ENCODE peak calls at places on chromosomes 1 and 21, in nine cellular contexts. A is mesendoderm; T is activated CD4-positive, CD25-positive, alpha-beta regulatory T cell; C is astrocyte of the spinal cord; G is dorsolateral prefrontal cortex; X is stimulated activated CD4-positive, alpha-beta T cell treated with anti-CD3 and anti-CD28 coated beads, TNF-alpha, amount 100 ng/mL, for 24 hours; K is colonic mucosa; P is activated naive CD4-positive, alpha-beta T cell; L is MM.1S. V is an unnamed sample.

GRCh38 chr1:95117207-95118018 is at the start of gene TLCD4:
- DNase-seq in G (peak; percentile 15), T (peak; percentile 9), X (no peak), K (peak; percentile 74), P (no peak), C (peak; percentile 30), L (peak; percentile 36), A (peak; percentile 77), V (peak; percentile 27)

GRCh38 chr21:25350056-25350455 is 257.2 kb downstream of the MRPL39 start:
- DNase-seq in T (no peak), C (peak; percentile 61), P (no peak), K (no peak), L (no peak), G (no peak), A (peak; percentile 50), X (no peak), V (peak; percentile 46)

GRCh38 chr21:32325706-32326105 is 27.1 kb downstream of the MRAP start:
- DNase-seq in G (peak; percentile 34), L (no peak), P (no peak), X (no peak), C (no peak), A (no peak), T (no peak), K (no peak), V (no peak)

GRCh38 chr21:41967708-41968107 is 13.9 kb upstream of the C2CD2 start:
- DNase-seq in T (no peak), C (no peak), A (no peak), P (no peak), L (no peak), G (no peak), X (no peak), K (peak; percentile 8), V (no peak)

GRCh38 chr1:78045850-78046778 is at the start of gene GIPC2:
- DNase-seq in T (no peak), P (no peak), L (no peak), C (peak; percentile 35), X (peak; percentile 6), A (peak; percentile 56), K (peak; percentile 75), G (no peak), V (no peak)

GRCh38 chr1:43349594-43350306 is 9.0 kb upstream of the CDC20 start:
- DNase-seq in L (peak; percentile 10), C (peak; percentile 85), G (no peak), T (no peak), X (no peak), K (no peak), A (no peak), P (no peak), V (peak; percentile 63)

GRCh38 chr1:186605762-186606350 is 74.4 kb downstream of the PTGS2 start:
- DNase-seq in L (peak; percentile 73), A (peak; percentile 88), K (peak; percentile 34), C (peak; percentile 59), X (no peak), G (no peak), P (no peak), T (no peak), V (peak; percentile 77)

GRCh38 chr1:243325305-243325890 is 69.6 kb downstream of the SDCCAG8 start:
- DNase-seq in P (no peak), K (peak; percentile 21), X (no peak), L (peak; percentile 56), A (peak; percentile 46), T (no peak), G (no peak), C (peak; percentile 71), V (peak; percentile 66)

GRCh38 chr1:180515857-180516388 is 13.5 kb upstream of the ACBD6 start:
- DNase-seq in X (peak; percentile 24), K (peak; percentile 72), P (no peak), A (peak; percentile 82), T (no peak), C (peak; percentile 90), G (peak; percentile 76), L (peak; percentile 78), V (peak; percentile 76)

GRCh38 chr1:239922778-239923522 is 168.7 kb upstream of the FMN2 start:
- DNase-seq in T (no peak), X (no peak), K (no peak), L (no peak), C (peak; percentile 9), G (no peak), A (peak; percentile 21), P (no peak), V (no peak)

GRCh38 chr21:43699933-43700599 is 18.9 kb upstream of the PDXK start:
- DNase-seq in C (no peak), P (no peak), T (no peak), G (no peak), X (no peak), K (no peak), A (no peak), L (no peak), V (no peak)

GRCh38 chr1:9252999-9253398 is 18.4 kb downstream of the H6PD start:
- DNase-seq in T (no peak), A (peak; percentile 40), K (no peak), G (no peak), L (no peak), P (no peak), X (no peak), C (no peak), V (no peak)

GRCh38 chr1:64623750-64624445 is 121.0 kb upstream of the RAVER2 start:
- DNase-seq in T (no peak), X (no peak), G (no peak), K (no peak), L (no peak), A (no peak), C (peak; percentile 83), P (no peak), V (no peak)

GRCh38 chr1:176626572-176627061 is 163.6 kb downstream of the PAPPA2 start:
- DNase-seq in X (no peak), C (no peak), A (no peak), P (no peak), L (no peak), G (no peak), T (no peak), K (no peak), V (no peak)

GRCh38 chr1:113749402-113749801 is 9.9 kb downstream of the PHTF1 start:
- DNase-seq in K (no peak), T (no peak), P (no peak), L (no peak), A (no peak), X (no peak), G (no peak), C (no peak), V (no peak)

GRCh38 chr1:2610036-2610720 is 22.6 kb downstream of the MMEL1 start:
- DNase-seq in G (no peak), C (no peak), L (no peak), X (no peak), T (no peak), K (no peak), P (no peak), A (no peak), V (no peak)

V was measured in GM12865.